ENCODE peak calls at places on chromosomes 5 and 9, in four cellular contexts. N is upper lobe of right lung, K is tibial artery, U is mesendoderm. F is an unnamed sample. For H3K4me1, the result is how much of the 10 kb centered on the place peaks cover.

GRCh38 chr9:36398745-36399144 is 1.3 kb downstream of the RNF38 start:
- DNase-seq in N (no peak), K (no peak), U (peak), F (no peak)

GRCh38 chr5:146584750-146585149 is 68.8 kb upstream of the GPR151 start:
- DNase-seq in N (no peak), K (no peak), U (no peak), F (no peak)

GRCh38 chr9:136578915-136579637 is 33.2 kb upstream of the NOTCH1 start:
- DNase-seq in N (no peak), K (no peak), U (peak), F (no peak)

GRCh38 chr9:19201899-19202891 is 28.3 kb upstream of the DENND4C start:
- DNase-seq in N (peak), K (no peak), U (peak), F (no peak)

GRCh38 chr9:127869310-127870152 is 7.9 kb downstream of the AK1 start:
- DNase-seq in N (peak), K (peak), U (peak), F (peak)

GRCh38 chr5:33628781-33629180 is 188.0 kb downstream of the TARS1 start:
- DNase-seq in N (no peak), K (no peak), U (no peak), F (no peak)

GRCh38 chr9:83699615-83700014 is 8.1 kb downstream of the UBQLN1 start:
- DNase-seq in N (no peak), K (no peak), U (no peak), F (no peak)

GRCh38 chr9:136840877-136841645 is 1.2 kb upstream of the AJM1 start:
- DNase-seq in N (no peak), K (no peak), U (peak), F (no peak)

GRCh38 chr9:70100362-70100761 is 56.7 kb downstream of the MAMDC2 start:
- DNase-seq in N (no peak), K (no peak), U (no peak), F (no peak)

GRCh38 chr9:107338911-107339659 is 56.0 kb downstream of the RAD23B start:
- DNase-seq in N (no peak), K (no peak), U (no peak), F (no peak)
- H3K4me3 ChIP-seq in N (no peak), K (no peak), U (no peak), F (no peak)

GRCh38 chr9:15349892-15350761 is 43.1 kb upstream of the TTC39B start:
- DNase-seq in N (no peak), K (no peak), U (no peak), F (peak)
- H3K27ac ChIP-seq in N (no peak), K (no peak), U (no peak), F (no peak)

DNA sequence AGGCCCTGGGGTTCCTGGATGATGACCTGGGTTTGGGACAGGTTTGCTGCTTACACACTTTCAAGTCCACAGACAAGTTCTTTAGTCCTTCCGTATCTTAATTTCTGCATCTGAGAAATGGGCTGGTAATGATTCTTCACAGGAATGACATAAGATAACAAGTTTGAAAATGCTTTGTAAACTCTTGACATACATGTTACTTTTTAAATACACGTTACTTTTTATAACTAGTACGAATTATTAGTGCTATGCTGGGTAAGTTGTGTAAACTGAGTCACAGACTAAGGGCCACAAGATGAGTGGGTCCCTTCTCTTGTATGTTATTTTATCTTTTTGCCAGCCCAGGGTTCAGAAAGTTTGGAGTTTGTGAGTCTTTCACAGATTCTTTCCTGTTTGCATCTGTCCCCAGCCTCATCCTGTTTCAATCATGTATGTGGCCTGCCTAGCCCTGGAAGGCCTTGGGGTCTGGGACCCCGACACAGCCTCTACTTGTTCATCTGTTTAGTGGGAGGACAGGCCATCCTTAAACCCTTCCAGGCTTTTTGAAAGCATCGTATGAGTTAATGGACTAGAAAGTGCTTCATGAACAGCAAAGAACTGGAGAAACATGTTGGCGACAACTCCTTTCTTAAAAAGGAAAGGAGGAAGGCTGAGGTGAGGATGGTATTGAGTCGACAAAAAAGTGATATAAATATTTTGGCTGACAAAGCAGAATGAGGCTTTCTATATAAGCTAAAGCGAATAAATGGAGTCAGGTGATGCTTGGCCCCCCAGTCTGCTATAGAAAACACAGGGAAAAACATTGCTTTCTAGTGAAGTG is 9.3 kb downstream of the ZNF618 start:
- DNase-seq in N (no peak), K (no peak), U (no peak), F (no peak)
- H3K4me1 ChIP-seq in N (under half), K (under half), U (under half), F (under half)

GRCh38 chr5:38259062-38259857 is 901 bp downstream of the EGFLAM start:
- DNase-seq in N (no peak), K (no peak), U (no peak), F (no peak)

GRCh38 chr5:38253759-38254158 is 4.6 kb upstream of the EGFLAM start:
- DNase-seq in N (no peak), K (no peak), U (no peak), F (no peak)

GRCh38 chr5:38257236-38258036 is 923 bp upstream of the EGFLAM start:
- DNase-seq in N (no peak), K (no peak), U (peak), F (no peak)

GRCh38 chr5:38258319-38259061 is at the start of gene EGFLAM:
- DNase-seq in N (peak), K (no peak), U (peak), F (peak)

DNA sequence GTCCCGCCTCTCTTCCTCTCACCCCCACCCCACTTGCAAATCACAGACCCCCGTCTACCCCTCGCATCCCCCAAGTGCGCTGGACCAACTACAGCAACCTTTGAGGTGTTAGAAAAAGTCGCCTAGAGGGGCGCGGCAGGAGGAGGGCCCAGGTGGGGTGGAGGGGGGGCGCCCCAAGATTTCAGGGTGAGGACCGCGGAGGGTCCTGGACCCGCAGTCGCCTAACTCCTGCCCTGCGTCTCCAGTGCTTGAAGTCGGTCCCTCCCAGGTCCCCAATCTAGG is 381 bp upstream of the EGFLAM start:
- DNase-seq in N (no peak), K (no peak), U (peak), F (no peak)
- H3K4me3 ChIP-seq in N (peak), K (peak), U (peak), F (peak)

GRCh38 chr5:54704341-54704740 is 186.8 kb downstream of the SNX18 start:
- DNase-seq in N (no peak), K (no peak), U (no peak), F (no peak)

GRCh38 chr5:54703568-54704255 is 186.2 kb downstream of the SNX18 start:
- DNase-seq in N (no peak), K (no peak), U (no peak), F (no peak)

GRCh38 chr5:54703091-54703490 is 185.5 kb downstream of the SNX18 start:
- DNase-seq in N (no peak), K (peak), U (no peak), F (peak)

GRCh38 chr5:54702470-54702869 is 184.9 kb downstream of the SNX18 start:
- DNase-seq in N (no peak), K (no peak), U (no peak), F (no peak)

DNA sequence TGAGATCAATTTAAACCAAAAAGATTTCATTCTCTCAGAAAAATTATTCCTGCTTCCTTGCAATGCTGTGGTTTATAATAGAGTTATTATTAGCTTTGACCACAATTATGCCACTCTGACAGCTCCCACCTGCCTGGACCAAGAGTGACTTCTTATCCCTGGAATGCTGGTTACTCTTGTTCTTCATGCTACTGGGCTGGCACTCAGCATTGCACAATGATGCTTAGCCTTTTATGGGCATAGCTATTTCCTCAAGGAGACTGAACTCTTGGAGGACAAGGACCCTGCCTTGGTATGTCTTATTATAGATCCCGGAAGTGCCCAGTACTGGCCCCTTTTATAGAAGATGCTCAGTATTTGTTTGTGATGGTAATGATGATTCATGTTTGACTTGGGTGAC is 183.6 kb downstream of the SNX18 start:
- DNase-seq in N (no peak), K (peak), U (peak), F (peak)
- H3K27ac ChIP-seq in N (no peak), K (peak), U (no peak), F (peak)

DNA sequence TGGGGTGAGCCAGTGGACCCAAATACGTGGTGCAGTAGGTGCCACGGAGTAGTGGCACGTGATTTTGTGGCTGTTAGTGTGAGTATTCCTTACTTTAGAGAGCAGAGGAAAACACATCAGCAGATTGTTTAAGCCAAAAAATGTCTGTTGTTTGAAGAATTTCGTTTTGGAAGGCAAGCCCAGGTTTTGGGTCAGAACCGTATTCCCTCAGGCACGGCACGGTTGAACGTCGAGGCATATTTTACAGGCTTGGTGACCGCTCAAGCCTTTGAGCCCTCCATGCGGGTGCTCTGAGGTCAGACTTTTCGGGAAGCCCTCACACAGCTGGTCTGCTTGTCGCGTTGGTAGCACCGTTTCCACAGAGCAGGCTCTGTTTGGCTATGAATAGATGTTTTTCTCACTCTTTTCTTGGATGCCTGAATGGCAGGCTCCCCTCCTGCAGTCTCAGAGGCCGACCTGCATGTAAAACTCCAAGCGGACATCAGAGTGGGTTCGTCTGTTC is 27.2 kb downstream of the NEK6 start:
- DNase-seq in N (no peak), K (peak), U (no peak), F (no peak)
- H3K4me1 ChIP-seq in N (half or more), K (half or more), U (under half), F (half or more)

DNA sequence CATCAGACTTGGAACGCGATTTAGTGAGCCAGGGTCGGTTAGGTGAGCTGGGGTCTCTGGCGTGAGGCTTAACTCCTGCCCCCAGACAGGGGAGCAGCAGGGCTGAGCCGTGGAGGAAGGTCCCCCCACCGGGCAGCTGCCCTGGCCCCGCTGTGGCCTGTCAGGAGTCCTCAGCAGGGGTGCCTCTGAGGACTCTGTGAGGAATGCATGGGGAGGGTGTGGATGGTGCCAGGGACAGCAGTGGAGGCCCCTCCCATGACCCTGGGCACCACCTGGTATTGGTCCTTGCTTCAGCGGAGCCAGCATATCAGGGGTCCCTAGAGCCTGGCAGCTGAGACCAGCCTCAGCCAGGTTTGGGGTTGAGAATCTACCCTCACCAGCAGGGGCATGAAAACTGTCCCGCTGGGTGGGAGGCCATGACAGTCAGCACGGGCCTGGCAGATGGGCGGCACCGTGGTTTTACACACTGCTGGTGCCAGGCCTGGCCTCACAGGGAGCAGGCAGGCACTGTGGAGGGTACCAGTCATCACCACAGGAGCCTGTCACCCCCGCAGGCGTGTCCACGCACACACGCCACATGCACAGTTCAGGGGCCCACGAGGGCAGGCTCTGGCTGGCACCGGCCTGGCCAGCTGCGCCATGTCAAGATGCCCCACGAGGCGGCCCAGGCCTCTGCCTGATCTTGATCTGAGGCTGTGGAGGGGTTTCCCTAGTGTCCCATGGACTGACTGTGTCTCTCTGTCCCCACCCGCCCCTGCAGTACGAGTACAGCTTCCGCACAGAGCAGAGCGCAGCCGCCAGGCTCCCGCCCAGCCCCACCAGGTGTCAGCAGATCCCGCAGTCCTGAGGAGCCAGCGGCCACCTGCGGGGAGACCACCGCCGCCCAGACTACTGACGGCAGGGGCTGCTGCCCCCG is 111.1 kb upstream of the LMX1B start:
- DNase-seq in N (no peak), K (no peak), U (no peak), F (no peak)
- H3K4me3 ChIP-seq in N (no peak), K (no peak), U (no peak), F (no peak)